ENCODE peak calls at places on chromosomes 5 and 9, in six cellular contexts. One of them, this sample, is unnamed.

GRCh38 chr5:122192883-122193496 is 63.6 kb downstream of the ZNF474 start:
- DNase-seq in IMR-90: peak; percentile 79
- DNase-seq in trophoblast cell: peak; percentile 82
- DNase-seq in neuronal stem cell: peak; percentile 48
- DNase-seq in H9: no peak
- DNase-seq in H1: no peak
- DNase-seq in this sample: peak; percentile 71

GRCh38 chr5:933251-933861 is 40.7 kb downstream of the TRIP13 start:
- DNase-seq in IMR-90: no peak
- DNase-seq in trophoblast cell: no peak
- DNase-seq in neuronal stem cell: no peak
- DNase-seq in H9: no peak
- DNase-seq in H1: no peak
- DNase-seq in this sample: no peak

GRCh38 chr5:157484768-157485167 is 24.8 kb downstream of the NIPAL4 start:
- DNase-seq in IMR-90: peak; percentile 23
- DNase-seq in trophoblast cell: peak; percentile 29
- DNase-seq in neuronal stem cell: no peak
- DNase-seq in H9: no peak
- DNase-seq in H1: no peak
- DNase-seq in this sample: no peak

GRCh38 chr5:107558951-107559350 is 111.8 kb downstream of the EFNA5 start:
- DNase-seq in IMR-90: no peak
- DNase-seq in trophoblast cell: no peak
- DNase-seq in neuronal stem cell: no peak
- DNase-seq in H9: peak; percentile 58
- DNase-seq in H1: no peak
- DNase-seq in this sample: no peak

GRCh38 chr5:146622391-146622790 is 106.4 kb upstream of the GPR151 start:
- DNase-seq in IMR-90: no peak
- DNase-seq in trophoblast cell: peak; percentile 18
- DNase-seq in neuronal stem cell: no peak
- DNase-seq in H9: no peak
- DNase-seq in H1: no peak
- DNase-seq in this sample: no peak

GRCh38 chr9:89178162-89179120 is at the start of gene SHC3:
- DNase-seq in IMR-90: peak; percentile 75
- DNase-seq in trophoblast cell: no peak
- DNase-seq in neuronal stem cell: peak; percentile 41
- DNase-seq in H9: peak; percentile 74
- DNase-seq in H1: no peak
- DNase-seq in this sample: peak; percentile 60

GRCh38 chr5:62192958-62193357 is 113.0 kb upstream of the KIF2A start:
- DNase-seq in IMR-90: no peak
- DNase-seq in trophoblast cell: no peak
- DNase-seq in neuronal stem cell: no peak
- DNase-seq in H9: no peak
- DNase-seq in H1: no peak
- DNase-seq in this sample: no peak

GRCh38 chr5:141493500-141494422 is 4.9 kb downstream of the PCDHGC5 start:
- DNase-seq in IMR-90: peak; percentile 65
- DNase-seq in trophoblast cell: no peak
- DNase-seq in neuronal stem cell: no peak
- DNase-seq in H9: no peak
- DNase-seq in H1: no peak
- DNase-seq in this sample: no peak

GRCh38 chr9:96599298-96599697 is 20.3 kb downstream of the CDC14B start:
- DNase-seq in IMR-90: peak; percentile 70
- DNase-seq in trophoblast cell: peak; percentile 14
- DNase-seq in neuronal stem cell: no peak
- DNase-seq in H9: no peak
- DNase-seq in H1: no peak
- DNase-seq in this sample: no peak

GRCh38 chr5:93192683-93193082 is 388.3 kb downstream of the NR2F1-AS1 start:
- DNase-seq in IMR-90: no peak
- DNase-seq in trophoblast cell: no peak
- DNase-seq in neuronal stem cell: no peak
- DNase-seq in H9: no peak
- DNase-seq in H1: no peak
- DNase-seq in this sample: no peak

GRCh38 chr5:69136296-69136695 is 30.7 kb upstream of the CCNB1 start:
- DNase-seq in IMR-90: no peak
- DNase-seq in trophoblast cell: peak; percentile 89
- DNase-seq in neuronal stem cell: no peak
- DNase-seq in H9: no peak
- DNase-seq in H1: no peak
- DNase-seq in this sample: peak; percentile 41

GRCh38 chr9:123486431-123486830 is 130.4 kb downstream of the CRB2 start:
- DNase-seq in IMR-90: no peak
- DNase-seq in trophoblast cell: no peak
- DNase-seq in neuronal stem cell: no peak
- DNase-seq in H9: no peak
- DNase-seq in H1: no peak
- DNase-seq in this sample: no peak
- H3K14ac ChIP-seq in IMR-90: no peak overlapping the region
- H3K14ac ChIP-seq in trophoblast cell: no peak overlapping the region
- H3K14ac ChIP-seq in neuronal stem cell: no peak overlapping the region
- H3K14ac ChIP-seq in H9: no peak overlapping the region
- H3K14ac ChIP-seq in H1: no peak overlapping the region
- H3K14ac ChIP-seq in this sample: no peak overlapping the region

DNA sequence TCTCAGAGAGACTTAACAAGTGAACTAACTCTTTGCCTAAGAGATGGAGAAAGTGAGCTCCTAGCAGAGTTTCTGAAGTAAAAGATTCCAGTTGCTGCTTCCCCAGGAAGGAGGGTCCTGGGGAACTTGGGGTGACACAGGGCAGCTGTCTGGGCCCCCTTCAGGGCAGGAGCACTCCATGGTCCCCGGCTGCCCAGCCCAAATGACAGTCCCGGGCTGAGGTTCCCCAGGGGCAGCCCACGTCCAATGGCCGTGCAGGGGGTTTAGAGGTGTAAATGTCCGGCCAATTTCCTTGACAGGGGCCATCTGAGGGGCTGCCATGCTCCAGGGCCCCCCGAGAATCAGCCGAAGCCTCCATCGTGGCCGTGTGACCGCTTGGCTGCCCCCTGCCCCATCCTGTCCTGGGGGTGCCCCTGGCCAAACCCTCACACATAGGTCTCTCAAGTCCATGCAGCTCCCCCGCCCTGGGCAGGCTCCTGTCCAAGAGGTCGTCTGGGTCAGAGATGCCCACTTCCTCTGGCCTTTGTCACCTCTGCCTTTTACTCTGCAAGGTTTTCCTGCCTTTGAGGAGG is 5.5 kb upstream of the PPP1R26 start:
- DNase-seq in IMR-90: no peak
- DNase-seq in trophoblast cell: no peak
- DNase-seq in neuronal stem cell: no peak
- DNase-seq in H9: peak; percentile 25
- DNase-seq in H1: no peak
- DNase-seq in this sample: no peak
- H3K14ac ChIP-seq in IMR-90: no peak overlapping the region
- H3K14ac ChIP-seq in trophoblast cell: no peak overlapping the region
- H3K14ac ChIP-seq in neuronal stem cell: peak overlapping the region; percentile 61
- H3K14ac ChIP-seq in H9: no peak overlapping the region
- H3K14ac ChIP-seq in H1: no peak overlapping the region
- H3K14ac ChIP-seq in this sample: no peak overlapping the region

GRCh38 chr5:52822437-52822836 is 34.7 kb downstream of the ITGA1 start:
- DNase-seq in IMR-90: no peak
- DNase-seq in trophoblast cell: no peak
- DNase-seq in neuronal stem cell: no peak
- DNase-seq in H9: no peak
- DNase-seq in H1: no peak
- DNase-seq in this sample: no peak
- H3K14ac ChIP-seq in IMR-90: no peak overlapping the region
- H3K14ac ChIP-seq in trophoblast cell: no peak overlapping the region
- H3K14ac ChIP-seq in neuronal stem cell: no peak overlapping the region
- H3K14ac ChIP-seq in H9: no peak overlapping the region
- H3K14ac ChIP-seq in H1: no peak overlapping the region
- H3K14ac ChIP-seq in this sample: no peak overlapping the region

DNA sequence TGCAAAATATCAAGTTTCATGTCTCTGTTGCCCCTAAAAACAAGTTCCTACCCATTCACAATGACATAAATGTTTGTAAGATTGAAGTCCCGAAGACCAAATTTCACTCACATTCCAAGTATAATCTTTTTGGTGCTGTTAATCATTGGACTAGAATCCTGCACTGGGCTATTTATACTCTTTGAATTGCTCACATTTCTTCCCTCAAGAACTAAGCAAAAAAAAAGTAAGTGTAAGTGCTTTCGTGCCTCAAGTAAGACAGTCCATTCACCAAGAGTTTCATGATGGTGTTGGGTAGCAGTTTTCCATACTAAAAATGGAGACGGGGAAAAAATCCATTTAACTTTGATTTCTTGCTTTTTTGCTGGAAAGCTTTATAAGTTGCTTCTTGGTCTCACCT is 242.3 kb downstream of the EBF1 start:
- DNase-seq in IMR-90: no peak
- DNase-seq in trophoblast cell: no peak
- DNase-seq in neuronal stem cell: no peak
- DNase-seq in H9: no peak
- DNase-seq in H1: no peak
- DNase-seq in this sample: no peak
- H3K14ac ChIP-seq in IMR-90: no peak overlapping the region
- H3K14ac ChIP-seq in trophoblast cell: no peak overlapping the region
- H3K14ac ChIP-seq in neuronal stem cell: no peak overlapping the region
- H3K14ac ChIP-seq in H9: no peak overlapping the region
- H3K14ac ChIP-seq in H1: no peak overlapping the region
- H3K14ac ChIP-seq in this sample: no peak overlapping the region